ENCODE peak calls at places on chromosomes 7 and 10, in nine cellular contexts. I is breast epithelium, L is epithelial cell of esophagus, D is cardiac fibroblast, J is tibial artery, E is astrocyte of the spinal cord, W is AG09309, G is gastrocnemius medialis, Q is AG04450. R is an unnamed sample.

GRCh38 chr7:17009007-17009719 is 127.4 kb upstream of the AGR3 start:
- DNase-seq in Q (no peak), D (peak), J (no peak), I (no peak), E (peak), L (peak), G (no peak), W (no peak), R (peak)

GRCh38 chr10:131576341-131577177 is 265.0 kb upstream of the TCERG1L start:
- DNase-seq in Q (no peak), E (no peak), L (no peak), I (peak), D (no peak), W (no peak), G (no peak), J (no peak), R (no peak)

GRCh38 chr7:98591926-98592325 is 25.2 kb upstream of the NPTX2 start:
- DNase-seq in W (no peak), E (no peak), J (no peak), I (no peak), D (no peak), G (no peak), Q (no peak), L (no peak), R (no peak)

GRCh38 chr10:22252801-22253577 is 35.2 kb upstream of the EBLN1 start:
- DNase-seq in D (peak), L (peak), I (no peak), J (peak), Q (no peak), W (no peak), G (no peak), E (peak), R (peak)

GRCh38 chr10:89217057-89217990 is 10.2 kb upstream of the CH25H start:
- DNase-seq in W (no peak), G (peak), Q (peak), I (no peak), D (peak), L (peak), E (peak), J (no peak), R (peak)

GRCh38 chr10:80805343-80806020 is 267.8 kb downstream of the SH2D4B start:
- DNase-seq in J (no peak), G (no peak), W (no peak), D (no peak), Q (no peak), L (no peak), E (no peak), I (no peak), R (no peak)

GRCh38 chr7:99196536-99197288 is 11.2 kb downstream of the KPNA7 start:
- DNase-seq in G (no peak), I (no peak), J (no peak), D (peak), W (no peak), E (peak), Q (no peak), L (peak), R (no peak)

GRCh38 chr10:97788552-97789442 is 17.0 kb upstream of the SFRP5 start:
- DNase-seq in L (peak), I (peak), E (no peak), D (no peak), Q (no peak), W (no peak), J (no peak), G (no peak), R (no peak)

GRCh38 chr10:46229144-46229563 is 57.6 kb upstream of the ANTXRL start:
- DNase-seq in L (no peak), J (no peak), I (no peak), G (no peak), D (peak), E (no peak), W (no peak), Q (no peak), R (peak)

GRCh38 chr7:124276005-124276606 is 243.2 kb upstream of the TMEM229A start:
- DNase-seq in G (no peak), I (no peak), D (peak), J (no peak), E (no peak), Q (no peak), W (no peak), L (peak), R (peak)

GRCh38 chr10:63446716-63447440 is 18.9 kb downstream of the JMJD1C start:
- DNase-seq in L (no peak), J (no peak), G (no peak), E (no peak), D (no peak), Q (no peak), I (no peak), W (no peak), R (no peak)

GRCh38 chr7:49860293-49860692 is 86.9 kb downstream of the VWC2 start:
- DNase-seq in L (peak), Q (no peak), J (no peak), D (no peak), G (no peak), I (no peak), W (no peak), E (no peak), R (no peak)

GRCh38 chr10:47045331-47045861 is 134.2 kb downstream of the PTPN20 start:
- DNase-seq in W (no peak), I (no peak), J (no peak), L (no peak), D (no peak), Q (no peak), E (no peak), G (no peak), R (no peak)

GRCh38 chr7:55200441-55200840 is 164.7 kb upstream of the LANCL2 start:
- DNase-seq in E (no peak), Q (no peak), L (no peak), I (peak), J (no peak), W (no peak), D (no peak), G (no peak), R (no peak)

GRCh38 chr7:138665249-138665648 is 35.9 kb downstream of the SVOPL start:
- DNase-seq in L (no peak), W (no peak), G (no peak), D (no peak), J (no peak), I (no peak), Q (no peak), E (no peak), R (no peak)

GRCh38 chr10:118955531-118956252 is 73.8 kb upstream of the NANOS1 start:
- DNase-seq in L (no peak), G (no peak), J (no peak), D (no peak), W (no peak), E (no peak), Q (no peak), I (no peak), R (no peak)

GRCh38 chr7:36272567-36273269 is 116.9 kb upstream of the ANLN start:
- DNase-seq in J (no peak), D (no peak), I (no peak), G (no peak), E (no peak), W (no peak), L (no peak), Q (no peak), R (no peak)

GRCh38 chr7:151007469-151007898 is 16.7 kb downstream of the NOS3 start:
- DNase-seq in W (no peak), E (no peak), J (no peak), L (no peak), D (no peak), G (no peak), I (no peak), Q (no peak), R (no peak)

GRCh38 chr10:125482108-125482507 is 200.9 kb downstream of the TEX36 start:
- DNase-seq in L (no peak), J (no peak), W (no peak), Q (no peak), D (no peak), I (no peak), E (no peak), G (no peak), R (no peak)

GRCh38 chr7:82156938-82157337 is 286.6 kb downstream of the CACNA2D1 start:
- DNase-seq in Q (no peak), W (no peak), J (no peak), E (peak), I (no peak), L (no peak), D (no peak), G (no peak), R (no peak)

GRCh38 chr10:24174014-24174413 is 34.9 kb upstream of the KIAA1217 start:
- DNase-seq in L (peak), E (no peak), Q (no peak), I (no peak), G (no peak), W (no peak), J (no peak), D (no peak), R (no peak)

GRCh38 chr7:135467207-135467711 is 42.6 kb downstream of the CNOT4 start:
- DNase-seq in E (no peak), G (no peak), J (no peak), L (peak), W (no peak), Q (no peak), D (peak), I (no peak), R (no peak)

GRCh38 chr7:105473163-105473562 is 48.9 kb downstream of the PUS7 start:
- DNase-seq in Q (peak), L (peak), J (no peak), W (peak), G (peak), D (peak), E (peak), I (no peak), R (no peak)

GRCh38 chr10:113449151-113449695 is 103.6 kb upstream of the HABP2 start:
- DNase-seq in G (no peak), Q (no peak), D (no peak), L (no peak), W (no peak), J (no peak), E (no peak), I (no peak), R (no peak)

GRCh38 chr7:45702751-45703150 is 128.6 kb downstream of the ADCY1 start:
- DNase-seq in G (no peak), I (peak), J (no peak), D (no peak), Q (no peak), W (no peak), L (no peak), E (no peak), R (no peak)

GRCh38 chr10:89684604-89685003 is 16.8 kb upstream of the KIF20B start:
- DNase-seq in D (peak), W (no peak), J (no peak), Q (no peak), L (peak), E (no peak), I (no peak), G (no peak), R (no peak)

GRCh38 chr10:96964131-96964530 is 132.0 kb downstream of the LCOR start:
- DNase-seq in I (no peak), J (no peak), G (no peak), Q (no peak), E (no peak), W (no peak), D (no peak), L (no peak), R (no peak)

GRCh38 chr10:123455861-123456260 is 210.3 kb upstream of the GPR26 start:
- DNase-seq in E (no peak), G (no peak), I (no peak), W (no peak), Q (no peak), L (no peak), D (no peak), J (no peak), R (no peak)

DNA sequence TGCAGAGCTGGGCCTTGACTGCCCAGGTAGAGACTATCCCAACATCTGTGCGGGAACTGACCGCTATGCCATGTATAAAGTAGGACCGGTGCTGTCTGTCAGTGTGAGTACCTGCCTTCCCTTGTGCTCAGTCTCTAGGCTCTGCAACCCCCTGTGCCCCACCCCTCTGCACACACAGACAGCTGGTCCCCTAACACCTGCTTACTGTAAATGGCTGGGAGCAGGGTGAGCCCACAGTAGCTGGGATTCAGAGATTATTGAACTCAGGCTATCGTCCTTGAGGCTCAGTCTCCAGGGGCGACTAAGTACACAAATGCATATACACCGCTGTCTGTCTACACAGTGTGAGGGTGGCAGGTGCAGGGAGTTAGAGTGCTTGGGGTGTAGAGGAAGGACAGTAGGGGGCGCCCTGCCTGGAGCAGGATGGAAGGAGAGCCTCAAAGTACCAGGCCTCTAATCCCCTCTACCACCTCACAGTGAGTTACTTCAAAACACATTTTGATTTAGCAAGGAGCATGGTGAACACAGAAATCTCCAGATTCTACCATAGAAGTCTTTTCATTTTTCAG is 12.9 kb downstream of the UPP1 start:
- DNase-seq in W (no peak), J (no peak), G (no peak), Q (no peak), L (no peak), I (no peak), E (no peak), D (no peak), R (no peak)
- TF ChIP-seq CTCF in W (peak), J (no peak), G (no peak), Q (peak), L (peak), I (no peak), E (peak), D (peak), R (peak)

GRCh38 chr10:53839437-53840039 is 961.5 kb downstream of the PCDH15 start:
- DNase-seq in I (no peak), J (no peak), D (peak), E (peak), Q (no peak), W (no peak), L (peak), G (no peak), R (no peak)
- TF ChIP-seq CTCF in I (peak), J (peak), D (peak), E (peak), Q (peak), W (peak), L (peak), G (no peak), R (no peak)

GRCh38 chr7:132576723-132577089 is 436 bp upstream of the PLXNA4 start:
- DNase-seq in G (no peak), Q (no peak), D (no peak), E (no peak), W (no peak), L (no peak), I (no peak), J (no peak), R (no peak)

GRCh38 chr7:132578050-132578370 is 1.7 kb upstream of the PLXNA4 start:
- DNase-seq in J (no peak), Q (no peak), E (no peak), I (no peak), G (no peak), L (no peak), D (no peak), W (no peak), R (no peak)

GRCh38 chr7:132577206-132578049 is 1.2 kb upstream of the PLXNA4 start:
- DNase-seq in E (peak), W (peak), Q (no peak), I (no peak), J (peak), D (peak), L (peak), G (peak), R (peak)

GRCh38 chr7:132575336-132575986 is 809 bp downstream of the PLXNA4 start:
- DNase-seq in L (peak), I (no peak), D (peak), E (peak), W (peak), G (no peak), J (peak), Q (no peak), R (peak)

GRCh38 chr7:132575987-132576722 is at the start of gene PLXNA4:
- DNase-seq in D (no peak), J (no peak), L (peak), I (no peak), W (no peak), Q (no peak), E (no peak), G (no peak), R (no peak)
- TF ChIP-seq CTCF in D (no peak), J (no peak), L (no peak), I (no peak), W (no peak), Q (no peak), E (no peak), G (no peak), R (no peak)

GRCh38 chr10:94639902-94640301 is 43.6 kb upstream of the CYP2C18 start:
- DNase-seq in I (no peak), G (no peak), L (no peak), Q (no peak), J (no peak), E (no peak), W (no peak), D (no peak), R (no peak)
- TF ChIP-seq CTCF in I (no peak), G (no peak), L (no peak), Q (no peak), J (no peak), E (no peak), W (no peak), D (no peak), R (no peak)

DNA sequence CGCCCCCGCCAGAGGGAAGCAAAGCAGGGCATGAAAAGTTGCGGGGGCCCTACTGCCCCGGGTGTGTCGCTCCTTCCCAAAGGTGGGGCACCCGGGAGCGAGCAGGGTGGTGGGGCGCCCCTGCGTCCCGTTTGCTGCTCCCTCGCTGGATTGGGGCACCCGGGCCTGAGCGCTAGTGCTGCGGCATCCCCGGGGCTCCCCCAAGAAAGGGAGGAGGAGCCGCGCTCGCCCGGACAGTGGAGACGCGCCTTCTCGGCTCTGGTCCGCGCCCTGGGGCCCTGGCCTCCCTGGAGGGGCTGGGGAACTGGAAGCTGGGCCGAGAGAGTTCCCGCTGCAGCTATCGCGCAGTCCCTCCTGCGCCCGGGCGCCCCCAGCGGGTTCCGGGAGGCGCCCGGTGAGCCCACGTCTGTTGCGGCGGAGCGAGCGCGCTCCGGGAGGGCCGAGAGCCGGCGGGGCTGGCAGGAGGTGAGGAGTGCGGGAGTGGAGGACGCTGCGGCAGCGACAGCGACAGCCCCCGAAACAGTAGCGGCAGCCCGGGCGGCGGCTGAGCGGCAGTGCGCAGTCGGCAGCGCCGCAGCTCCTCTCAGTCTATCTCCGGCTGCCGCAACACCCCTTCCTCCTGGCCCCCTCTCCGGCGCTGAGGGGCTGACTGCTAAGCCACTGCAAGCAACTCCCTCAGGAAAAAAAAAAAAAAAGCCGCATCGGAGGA is 505 bp upstream of the BMPER start:
- DNase-seq in E (peak), D (peak), Q (no peak), L (peak), I (no peak), J (no peak), G (no peak), W (no peak), R (peak)
- TF ChIP-seq CTCF in E (peak), D (no peak), Q (peak), L (no peak), I (no peak), J (no peak), G (no peak), W (peak), R (no peak)

GRCh38 chr7:27155816-27156507 is 513 bp downstream of the HOXA7 start:
- DNase-seq in W (no peak), G (peak), I (peak), E (peak), D (no peak), L (peak), J (no peak), Q (no peak), R (no peak)
- TF ChIP-seq CTCF in W (no peak), G (no peak), I (no peak), E (no peak), D (no peak), L (no peak), J (no peak), Q (no peak), R (no peak)